ENCODE peak calls at places on chromosome 7, in eight cellular contexts. Y, U, J, X, O, R, W and S are unnamed samples.

GRCh38 chr7:19094971-19095370 is 22.5 kb downstream of the TWIST1 start:
- DNase-seq in W (no peak), U (no peak), J (no peak), R (no peak), X (no peak), Y (no peak), O (no peak), S (no peak)

GRCh38 chr7:6636741-6637543 is at the start of gene ZNF316:
- DNase-seq in Y (peak; percentile 80), W (no peak), J (peak; percentile 34), O (peak; percentile 44), X (no peak), U (peak; percentile 65), R (peak; percentile 31), S (no peak)

GRCh38 chr7:17109017-17109416 is 189.4 kb upstream of the AHR start:
- DNase-seq in W (peak; percentile 53), J (no peak), R (no peak), X (peak; percentile 33), Y (no peak), U (no peak), O (no peak), S (peak; percentile 54)

GRCh38 chr7:14630048-14630447 is 272.5 kb downstream of the DGKB start:
- DNase-seq in X (no peak), R (no peak), Y (peak; percentile 19), O (no peak), J (no peak), U (no peak), W (no peak), S (no peak)

GRCh38 chr7:55052081-55052480 is 33.3 kb downstream of the EGFR start:
- DNase-seq in J (no peak), U (no peak), W (peak; percentile 81), X (no peak), Y (no peak), O (no peak), R (no peak), S (no peak)

GRCh38 chr7:159128767-159129166 is 15.9 kb downstream of the VIPR2 start:
- DNase-seq in U (no peak), R (no peak), O (no peak), J (no peak), W (no peak), Y (no peak), X (no peak), S (no peak)

GRCh38 chr7:27520828-27521790 is 141.6 kb downstream of the HIBADH start:
- DNase-seq in R (no peak), O (no peak), W (no peak), Y (no peak), J (peak; percentile 3), U (peak; percentile 20), X (peak; percentile 86), S (no peak)

GRCh38 chr7:2191026-2191425 is 41.7 kb downstream of the MAD1L1 start:
- DNase-seq in U (no peak), J (no peak), W (no peak), X (no peak), Y (no peak), R (no peak), O (no peak), S (no peak)

GRCh38 chr7:20602306-20602705 is 13.2 kb upstream of the ABCB5 start:
- DNase-seq in X (no peak), R (no peak), Y (no peak), O (no peak), J (no peak), W (no peak), U (no peak), S (no peak)

GRCh38 chr7:149237502-149237901 is 1.9 kb upstream of the ZNF212 start:
- DNase-seq in J (no peak), X (no peak), O (no peak), U (no peak), Y (no peak), W (no peak), R (no peak), S (no peak)

GRCh38 chr7:47354831-47355541 is 226.9 kb downstream of the TNS3 start:
- DNase-seq in R (no peak), O (no peak), W (no peak), Y (no peak), U (peak; percentile 76), J (no peak), X (no peak), S (no peak)

GRCh38 chr7:102912742-102913141 is at the start of gene LRRC17:
- DNase-seq in W (no peak), X (peak; percentile 74), U (no peak), R (no peak), O (no peak), Y (no peak), J (no peak), S (no peak)

GRCh38 chr7:489876-490275 is 29.8 kb downstream of the PDGFA start:
- DNase-seq in O (no peak), U (no peak), Y (no peak), R (no peak), J (no peak), X (no peak), W (no peak), S (no peak)